ENCODE peak calls at places on chromosomes 5 and 9, in six cellular contexts. D is lung; K is ELF-1; E is T-helper 1 cell; X is KBM-7; S is activated CD4-positive, alpha-beta T cell treated with anti-CD3 and anti-CD28 coated beads, Interleukin-2, amount 50 U/mL, for 1 hour. Q is an unnamed sample.
A peak's percentile ranks its signal among the peaks of the same experiment; 100 is the strongest.

GRCh38 chr5:179534431-179534830 is 15.9 kb upstream of the RUFY1 start:
- DNase-seq in D (no peak), S (no peak), X (no peak), E (no peak), K (no peak), Q (no peak)

GRCh38 chr9:109411818-109412352 is 86.2 kb downstream of the PTPN3 start:
- DNase-seq in S (no peak), X (peak; percentile 59), K (no peak), E (no peak), D (no peak), Q (no peak)

GRCh38 chr9:4221936-4222335 is 77.9 kb downstream of the GLIS3 start:
- DNase-seq in E (no peak), D (no peak), X (no peak), S (no peak), K (no peak), Q (no peak)

GRCh38 chr5:8773091-8773615 is 772.7 kb downstream of the SEMA5A start:
- DNase-seq in K (no peak), S (no peak), X (no peak), E (no peak), D (no peak), Q (no peak)

GRCh38 chr9:112332977-112333638 is at the start of gene PTBP3:
- DNase-seq in S (peak; percentile 77), E (peak; percentile 80), K (peak; percentile 81), X (peak; percentile 86), D (peak; percentile 82), Q (peak; percentile 84)

GRCh38 chr5:151598984-151599383 is 7.9 kb upstream of the FAT2 start:
- DNase-seq in X (no peak), E (no peak), S (no peak), K (no peak), D (no peak), Q (no peak)

GRCh38 chr5:9661316-9662015 is 31.3 kb upstream of the TAS2R1 start:
- DNase-seq in D (no peak), X (no peak), K (no peak), E (no peak), S (no peak), Q (no peak)

GRCh38 chr9:86868611-86869010 is 78.7 kb downstream of the GAS1 start:
- DNase-seq in E (no peak), S (no peak), D (no peak), K (no peak), X (no peak), Q (no peak)

GRCh38 chr5:141816598-141817399 is 61.4 kb downstream of the PCDH1 start:
- DNase-seq in X (no peak), S (no peak), K (peak; percentile 80), E (no peak), D (no peak), Q (no peak)

GRCh38 chr9:137431416-137431931 is 8.3 kb downstream of the NOXA1 start:
- DNase-seq in K (no peak), S (no peak), X (no peak), D (no peak), E (no peak), Q (no peak)

GRCh38 chr9:530681-531080 is 310.8 kb upstream of the DMRT1 start:
- DNase-seq in D (no peak), S (no peak), K (no peak), X (no peak), E (no peak), Q (no peak)

GRCh38 chr5:1781107-1781506 is 18.5 kb downstream of the MRPL36 start:
- DNase-seq in X (no peak), D (no peak), S (no peak), K (no peak), E (no peak), Q (no peak)

GRCh38 chr9:2439957-2440356 is 181.6 kb upstream of the VLDLR start:
- DNase-seq in D (no peak), E (no peak), K (no peak), S (no peak), X (no peak), Q (no peak)

GRCh38 chr9:129639756-129640085 is 2.2 kb downstream of the ASB6 start:
- DNase-seq in K (no peak), D (no peak), E (no peak), X (no peak), S (no peak), Q (no peak)

GRCh38 chr5:95631265-95631957 is 11.5 kb downstream of the GPR150 start:
- DNase-seq in X (no peak), E (no peak), K (no peak), S (no peak), D (no peak), Q (no peak)

GRCh38 chr5:25570067-25570583 is 925.3 kb upstream of the CDH10 start:
- DNase-seq in X (no peak), D (no peak), K (peak; percentile 46), E (no peak), S (no peak), Q (no peak)

GRCh38 chr9:922731-923130 is 53.7 kb upstream of the DMRT3 start:
- DNase-seq in S (no peak), K (no peak), X (no peak), E (no peak), D (no peak), Q (no peak)

GRCh38 chr5:7834982-7835381 is 16.0 kb downstream of the CFAP90 start:
- DNase-seq in X (no peak), D (no peak), K (no peak), S (no peak), E (no peak), Q (no peak)

GRCh38 chr9:69385474-69386091 is 60.6 kb downstream of the ENTREP1 start:
- DNase-seq in D (no peak), E (no peak), K (peak; percentile 28), X (no peak), S (no peak), Q (no peak)

GRCh38 chr5:75465480-75465879 is 45.9 kb downstream of the CERT1 start:
- DNase-seq in X (no peak), E (no peak), S (no peak), K (no peak), D (no peak), Q (no peak)

GRCh38 chr5:117425163-117425562 is 850.5 kb upstream of the SEMA6A start:
- DNase-seq in X (no peak), S (no peak), D (no peak), E (no peak), K (peak; percentile 17), Q (no peak)

GRCh38 chr5:35821513-35821912 is 35.2 kb upstream of the IL7R start:
- DNase-seq in K (no peak), E (no peak), D (no peak), S (no peak), X (no peak), Q (no peak)

GRCh38 chr5:154078305-154078704 is 39.5 kb downstream of the MFAP3 start:
- DNase-seq in E (no peak), D (no peak), X (no peak), S (no peak), K (no peak), Q (no peak)

GRCh38 chr9:89871871-89872331 is 267.1 kb downstream of the GADD45G start:
- DNase-seq in K (no peak), D (no peak), E (no peak), X (no peak), S (no peak), Q (no peak)

GRCh38 chr9:69572611-69573010 is 99.6 kb downstream of the APBA1 start:
- DNase-seq in D (no peak), E (no peak), X (no peak), S (no peak), K (no peak), Q (no peak)

GRCh38 chr5:158514353-158514960 is 585.3 kb downstream of the EBF1 start:
- DNase-seq in X (no peak), E (no peak), K (no peak), S (no peak), D (no peak), Q (no peak)

GRCh38 chr5:153613143-153613542 is 122.7 kb downstream of the GRIA1 start:
- DNase-seq in E (no peak), D (no peak), K (no peak), X (no peak), S (no peak), Q (no peak)

Q was measured in immature natural killer cell.